ENCODE peak calls at places on chromosomes 13 and 19, in six cellular contexts. B is BE2C; P is cardiac muscle cell; W is neural progenitor cell; C is CD8-positive, alpha-beta T cell; A is right lobe of liver. M is an unnamed sample.

GRCh38 chr19:35170359-35171061 is 16.0 kb downstream of the FXYD5 start:
- DNase-seq in B (no peak), P (no peak), W (no peak), C (no peak), A (no peak), M (no peak)

GRCh38 chr19:49469828-49470614 is 4.0 kb upstream of the FLT3LG start:
- DNase-seq in B (no peak), P (no peak), W (no peak), C (peak; percentile 71), A (no peak), M (no peak)

GRCh38 chr13:60329221-60329983 is 67.6 kb upstream of the TDRD3 start:
- DNase-seq in B (peak; percentile 55), P (peak; percentile 74), W (peak; percentile 77), C (no peak), A (no peak), M (no peak)

GRCh38 chr13:112933649-112934048 is 35.4 kb upstream of the MCF2L start:
- DNase-seq in B (no peak), P (no peak), W (no peak), C (no peak), A (no peak), M (no peak)

GRCh38 chr19:556611-557382 is 12.9 kb downstream of the GZMM start:
- DNase-seq in B (no peak), P (no peak), W (no peak), C (no peak), A (no peak), M (no peak)

GRCh38 chr13:30696278-30697176 is 38.8 kb upstream of the ALOX5AP start:
- DNase-seq in B (no peak), P (peak; percentile 16), W (no peak), C (no peak), A (peak; percentile 27), M (peak; percentile 77)

GRCh38 chr13:80359459-80360297 is 18.8 kb upstream of the SPRY2 start:
- DNase-seq in B (no peak), P (peak; percentile 64), W (peak; percentile 95), C (no peak), A (no peak), M (no peak)

GRCh38 chr19:35206855-35207254 is 21.7 kb downstream of the FAM187B start:
- DNase-seq in B (no peak), P (no peak), W (no peak), C (no peak), A (no peak), M (no peak)

GRCh38 chr19:32748948-32749347 is 29.4 kb downstream of the TDRD12 start:
- DNase-seq in B (no peak), P (no peak), W (no peak), C (no peak), A (no peak), M (no peak)

GRCh38 chr13:45823583-45823982 is 28.0 kb downstream of the SIAH3 start:
- DNase-seq in B (no peak), P (peak; percentile 85), W (no peak), C (no peak), A (no peak), M (no peak)

GRCh38 chr13:39913928-39914327 is 258.5 kb downstream of the COG6 start:
- DNase-seq in B (no peak), P (no peak), W (no peak), C (no peak), A (no peak), M (peak; percentile 51)

GRCh38 chr13:91623151-91623550 is 224.7 kb downstream of the GPC5 start:
- DNase-seq in B (no peak), P (no peak), W (no peak), C (no peak), A (no peak), M (no peak)

GRCh38 chr13:113457510-113457909 is 4.2 kb upstream of the ADPRHL1 start:
- DNase-seq in B (peak; percentile 80), P (no peak), W (no peak), C (no peak), A (no peak), M (no peak)

GRCh38 chr19:5826531-5827341 is 12.8 kb downstream of the FUT6 start:
- DNase-seq in B (peak; percentile 92), P (peak; percentile 90), W (peak; percentile 82), C (peak; percentile 4), A (peak; percentile 90), M (no peak)

GRCh38 chr19:29658221-29658991 is 6.9 kb upstream of the PLEKHF1 start:
- DNase-seq in B (no peak), P (no peak), W (no peak), C (no peak), A (no peak), M (no peak)

GRCh38 chr19:3518231-3518630 is 12.1 kb downstream of the FZR1 start:
- DNase-seq in B (no peak), P (no peak), W (no peak), C (no peak), A (no peak), M (no peak)

GRCh38 chr19:3275068-3275582 is 50.7 kb downstream of the CELF5 start:
- DNase-seq in B (peak; percentile 46), P (peak; percentile 13), W (peak; percentile 87), C (no peak), A (no peak), M (no peak)

GRCh38 chr13:67123165-67123564 is 107.0 kb downstream of the PCDH9 start:
- DNase-seq in B (no peak), P (no peak), W (no peak), C (no peak), A (no peak), M (no peak)

GRCh38 chr13:62551588-62551987 is 1135.9 kb upstream of the PCDH20 start:
- DNase-seq in B (no peak), P (no peak), W (no peak), C (no peak), A (no peak), M (no peak)

GRCh38 chr13:80336335-80336734 is 4.6 kb downstream of the SPRY2 start:
- DNase-seq in B (no peak), P (no peak), W (no peak), C (no peak), A (no peak), M (no peak)

GRCh38 chr13:99614465-99614885 is 113.2 kb downstream of the TM9SF2 start:
- DNase-seq in B (peak; percentile 32), P (no peak), W (no peak), C (no peak), A (peak; percentile 72), M (no peak)

GRCh38 chr13:92823059-92823458 is 403.5 kb upstream of the GPC6 start:
- DNase-seq in B (no peak), P (no peak), W (no peak), C (no peak), A (no peak), M (no peak)

GRCh38 chr13:44685641-44686040 is 109.5 kb upstream of the TSC22D1 start:
- DNase-seq in B (no peak), P (no peak), W (no peak), C (no peak), A (no peak), M (no peak)

GRCh38 chr13:43953370-43953769 is 73.7 kb downstream of the LACC1 start:
- DNase-seq in B (no peak), P (no peak), W (no peak), C (no peak), A (no peak), M (no peak)

GRCh38 chr13:77048592-77048991 is 21.6 kb upstream of the FBXL3 start:
- DNase-seq in B (no peak), P (no peak), W (peak; percentile 73), C (no peak), A (no peak), M (no peak)

GRCh38 chr19:6750062-6750461 is 10.6 kb downstream of the TRIP10 start:
- DNase-seq in B (no peak), P (no peak), W (no peak), C (no peak), A (no peak), M (no peak)

GRCh38 chr13:33285420-33286124 is at the start of gene STARD13:
- DNase-seq in B (peak; percentile 87), P (peak; percentile 93), W (peak; percentile 91), C (no peak), A (peak; percentile 90), M (peak; percentile 98)

DNA sequence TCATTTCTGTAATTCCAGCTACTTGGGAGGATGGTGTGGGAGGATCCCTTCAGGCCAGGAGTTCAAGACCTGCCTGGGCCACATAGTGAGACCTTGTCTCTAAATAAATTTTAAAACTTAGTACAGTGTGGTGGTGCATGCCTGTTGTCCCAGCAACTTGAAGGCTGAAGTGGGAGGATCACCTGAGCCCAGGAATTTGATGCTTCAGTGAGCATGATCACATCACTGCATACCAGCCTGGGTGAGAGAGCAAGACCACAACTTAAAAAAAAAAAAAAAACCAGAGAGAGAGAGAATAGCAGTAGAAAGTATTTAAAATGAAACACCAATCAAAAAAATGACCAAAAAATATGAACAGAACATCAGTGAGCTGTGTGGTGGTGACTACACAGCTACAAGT is 7.1 kb upstream of the ZNF823 start:
- DNase-seq in B (no peak), P (no peak), W (no peak), C (no peak), A (no peak), M (no peak)
- H3K9me3 ChIP-seq in B (no peaks in the 10 kb centered on the region), P (no peaks in the 10 kb centered on the region), W (no peaks in the 10 kb centered on the region), C (peaks cover 5% of the 10 kb centered on the region), A (no peaks in the 10 kb centered on the region), M (no peaks in the 10 kb centered on the region)

GRCh38 chr19:54434112-54434861 is 14.7 kb upstream of the LENG8 start:
- DNase-seq in B (no peak), P (no peak), W (no peak), C (no peak), A (no peak), M (no peak)
- H3K4me1 ChIP-seq in B (no peaks in the 10 kb centered on the region), P (peaks cover 9% of the 10 kb centered on the region), W (peaks cover 33% of the 10 kb centered on the region), C (peaks cover 21% of the 10 kb centered on the region), A (no peaks in the 10 kb centered on the region), M (no peaks in the 10 kb centered on the region)

GRCh38 chr19:9148687-9149086 is 8.5 kb downstream of the ZNF317 start:
- DNase-seq in B (no peak), P (no peak), W (no peak), C (no peak), A (no peak), M (no peak)
- H3K9me3 ChIP-seq in B (peaks cover 16% of the 10 kb centered on the region), P (no peaks in the 10 kb centered on the region), W (peaks cover 37% of the 10 kb centered on the region), C (peaks cover 9% of the 10 kb centered on the region), A (peaks cover 3% of the 10 kb centered on the region), M (no peaks in the 10 kb centered on the region)

GRCh38 chr19:15280048-15280725 is 47.9 kb upstream of the EPHX3 start:
- DNase-seq in B (peak; percentile 62), P (no peak), W (no peak), C (no peak), A (no peak), M (peak; percentile 83)

GRCh38 chr19:15280915-15281683 is 48.9 kb upstream of the EPHX3 start:
- DNase-seq in B (peak; percentile 85), P (no peak), W (peak; percentile 96), C (no peak), A (peak; percentile 86), M (peak; percentile 86)

GRCh38 chr19:15274477-15274876 is 42.2 kb upstream of the EPHX3 start:
- DNase-seq in B (no peak), P (no peak), W (no peak), C (no peak), A (no peak), M (no peak)

GRCh38 chr19:15279326-15279904 is 47.2 kb upstream of the EPHX3 start:
- DNase-seq in B (no peak), P (no peak), W (peak; percentile 56), C (no peak), A (no peak), M (no peak)

DNA sequence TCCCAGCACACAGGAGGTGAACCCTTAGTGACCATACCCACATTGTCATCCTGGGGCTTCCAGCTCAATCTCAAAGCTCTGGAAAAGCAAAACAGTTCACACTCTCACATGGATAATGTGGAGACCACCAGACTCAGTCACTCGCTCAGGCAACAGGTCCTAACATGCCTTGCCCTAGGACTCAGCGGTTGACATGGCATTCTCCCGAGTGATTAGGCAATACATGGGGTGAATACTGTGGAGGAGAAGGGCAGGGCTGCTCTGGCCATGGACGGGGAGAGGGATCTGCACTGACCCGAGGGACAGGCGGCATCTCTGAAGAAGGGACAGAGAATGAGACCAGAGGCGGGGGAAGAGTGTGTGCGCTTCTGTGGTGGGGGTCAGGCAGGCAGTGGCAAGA is 44.4 kb upstream of the EPHX3 start:
- DNase-seq in B (no peak), P (no peak), W (no peak), C (no peak), A (no peak), M (no peak)
- H3K4me1 ChIP-seq in B (peaks cover 24% of the 10 kb centered on the region), P (peaks cover 47% of the 10 kb centered on the region), W (peaks cover 29% of the 10 kb centered on the region), C (peaks cover 71% of the 10 kb centered on the region), A (no peaks in the 10 kb centered on the region), M (no peaks in the 10 kb centered on the region)

M was measured in tibial artery.